ENCODE peak calls at places on chromosomes 16 and 17, in ten cellular contexts. W is IMR-90, R is A549, N is body of pancreas, T is lower leg skin, V is ovary, K is vagina, S is heart left ventricle, G is uterus, Q is stomach. H is an unnamed sample.

GRCh38 chr16:14399397-14400284 is 230.4 kb downstream of the PARN start:
- DNase-seq in V (no peak), N (peak), W (peak), R (peak), G (peak), T (peak), K (no peak), S (no peak), Q (no peak), H (no peak)

GRCh38 chr16:20243731-20244281 is 83.5 kb downstream of the GP2 start:
- DNase-seq in K (no peak), S (no peak), G (no peak), Q (no peak), V (no peak), R (no peak), W (no peak), N (no peak), T (no peak), H (no peak)

GRCh38 chr16:27253526-27253930 is 15.0 kb downstream of the NSMCE1 start:
- DNase-seq in Q (no peak), N (no peak), K (no peak), R (peak), G (no peak), T (no peak), V (no peak), S (no peak), W (peak), H (no peak)

GRCh38 chr17:4972322-4972721 is 4.7 kb upstream of the SPAG7 start:
- DNase-seq in G (no peak), R (no peak), W (no peak), N (no peak), V (no peak), Q (no peak), T (no peak), S (no peak), K (no peak), H (no peak)

GRCh38 chr17:12977008-12977751 is 40.6 kb downstream of the ELAC2 start:
- DNase-seq in N (no peak), K (no peak), T (no peak), S (no peak), G (no peak), W (peak), R (no peak), V (no peak), Q (no peak), H (no peak)

GRCh38 chr16:49620868-49621239 is 235.1 kb downstream of the ZNF423 start:
- DNase-seq in V (peak), K (no peak), Q (no peak), R (no peak), W (no peak), G (peak), S (no peak), N (no peak), T (no peak), H (no peak)

GRCh38 chr17:47891545-47892088 is 4.4 kb upstream of the SP2 start:
- DNase-seq in N (no peak), Q (no peak), T (no peak), G (no peak), S (no peak), K (no peak), W (no peak), V (no peak), R (no peak), H (no peak)

GRCh38 chr16:74500907-74501306 is 79.6 kb upstream of the CLEC18B start:
- DNase-seq in T (no peak), S (no peak), W (no peak), G (no peak), R (no peak), Q (no peak), V (no peak), K (no peak), N (no peak), H (no peak)

GRCh38 chr16:50781043-50781442 is 39.2 kb downstream of the CYLD start:
- DNase-seq in R (peak), S (no peak), Q (no peak), V (no peak), K (no peak), W (peak), G (no peak), N (no peak), T (no peak), H (no peak)

GRCh38 chr16:50037791-50038190 is 12.8 kb downstream of the CNEP1R1 start:
- DNase-seq in W (peak), T (no peak), S (no peak), K (no peak), V (no peak), N (no peak), R (no peak), G (no peak), Q (no peak), H (no peak)

GRCh38 chr16:66508261-66508913 is 41.5 kb downstream of the TK2 start:
- DNase-seq in K (no peak), R (peak), Q (peak), T (peak), N (peak), G (peak), V (no peak), W (no peak), S (no peak), H (no peak)

GRCh38 chr17:35467824-35468223 is 19.3 kb upstream of the SLFN13 start:
- DNase-seq in R (no peak), W (no peak), S (no peak), N (no peak), T (no peak), Q (no peak), V (no peak), K (no peak), G (no peak), H (no peak)

GRCh38 chr17:280216-280615 is 72.4 kb downstream of the RPH3AL start:
- DNase-seq in V (peak), R (no peak), G (peak), N (no peak), Q (peak), W (no peak), S (peak), K (no peak), T (peak), H (peak)

GRCh38 chr16:85083051-85083639 is 29.1 kb downstream of the CIBAR2 start:
- DNase-seq in W (peak), Q (no peak), G (no peak), R (no peak), N (no peak), T (no peak), S (no peak), K (no peak), V (no peak), H (no peak)

GRCh38 chr16:66741131-66741900 is 10.1 kb downstream of the DYNC1LI2 start:
- DNase-seq in R (peak), V (peak), Q (peak), N (peak), T (peak), W (peak), G (peak), K (no peak), S (peak), H (peak)

GRCh38 chr16:17696696-17697095 is 225.9 kb upstream of the XYLT1 start:
- DNase-seq in W (no peak), R (no peak), Q (no peak), N (no peak), K (no peak), G (no peak), T (no peak), S (no peak), V (no peak), H (no peak)

GRCh38 chr16:49884033-49884707 is 28.3 kb upstream of the ZNF423 start:
- DNase-seq in S (no peak), T (no peak), Q (no peak), R (no peak), W (no peak), G (no peak), K (no peak), N (peak), V (no peak), H (no peak)

GRCh38 chr16:20905576-20905975 is 5.0 kb downstream of the LYRM1 start:
- DNase-seq in Q (no peak), V (no peak), N (no peak), K (no peak), S (no peak), G (no peak), R (no peak), T (no peak), W (peak), H (no peak)

GRCh38 chr17:53924530-53925455 is 102.1 kb downstream of the KIF2B start:
- DNase-seq in R (peak), G (no peak), T (no peak), K (no peak), S (no peak), W (no peak), N (peak), Q (no peak), V (no peak), H (no peak)

GRCh38 chr16:79168321-79168720 is 432.2 kb downstream of the MAF start:
- DNase-seq in N (no peak), S (no peak), G (no peak), V (no peak), K (no peak), T (no peak), W (no peak), R (no peak), Q (no peak), H (no peak)

GRCh38 chr17:28953444-28954118 is 2.3 kb upstream of the PHF12 start:
- DNase-seq in V (peak), T (peak), R (peak), W (peak), S (peak), Q (peak), N (peak), G (peak), K (peak), H (no peak)

GRCh38 chr17:28951428-28951990 is at the start of gene PHF12:
- DNase-seq in R (peak), Q (peak), S (peak), V (peak), K (peak), W (peak), G (peak), N (peak), T (peak), H (peak)

GRCh38 chr17:28950017-28950751 is 1.1 kb downstream of the PHF12 start:
- DNase-seq in R (peak), S (peak), Q (peak), W (peak), V (peak), G (peak), T (peak), K (peak), N (peak), H (peak)

GRCh38 chr17:28950752-28951427 is 428 bp downstream of the PHF12 start:
- DNase-seq in W (no peak), K (no peak), N (no peak), T (peak), V (no peak), Q (no peak), S (peak), R (no peak), G (peak), H (no peak)

DNA sequence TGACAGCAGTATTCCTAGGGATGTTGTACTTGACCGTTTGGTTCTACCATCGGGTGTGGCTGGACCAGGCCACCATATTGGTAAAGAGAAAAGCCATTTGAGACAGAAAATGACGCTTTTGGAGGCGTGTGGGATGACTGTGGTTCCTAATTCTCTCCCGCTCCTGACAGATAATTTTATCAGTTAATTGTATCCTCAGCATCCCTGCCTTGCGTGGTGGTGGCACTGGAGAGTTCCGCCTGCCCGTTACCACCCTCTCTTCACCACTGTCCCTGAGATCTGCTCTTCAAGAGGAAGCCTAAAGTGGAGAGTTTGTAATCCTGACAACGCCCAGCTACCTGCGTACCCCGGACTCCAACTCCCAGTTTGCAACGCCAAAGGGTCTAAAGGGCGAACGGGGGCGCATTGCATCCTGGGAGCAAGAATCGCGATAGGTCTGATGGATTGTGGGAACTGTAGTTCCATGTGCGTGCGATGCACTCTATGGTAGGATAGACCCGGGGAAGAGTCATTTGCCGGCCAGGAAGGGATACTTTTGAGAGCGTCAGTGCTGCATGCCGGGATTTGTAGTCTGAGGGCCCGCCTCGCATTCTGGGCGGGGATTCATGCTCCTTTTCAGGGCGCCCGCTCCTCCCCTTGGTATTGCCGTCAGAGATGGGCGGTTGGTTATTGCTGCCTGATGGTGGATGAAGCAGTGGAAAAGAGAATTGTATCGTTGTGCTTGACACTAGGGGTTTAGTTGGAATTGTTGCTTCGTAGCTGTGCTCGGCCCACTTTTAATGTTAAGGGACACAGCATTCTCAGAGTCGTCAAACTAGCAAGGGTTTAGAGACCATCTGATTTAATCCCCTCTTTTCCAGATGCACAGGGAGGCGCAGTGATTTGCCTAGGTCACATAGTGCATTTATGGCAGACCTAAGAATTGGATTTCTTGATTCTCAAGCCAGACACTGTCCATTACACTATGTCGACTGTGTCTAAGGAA is 965 bp upstream of the PHF12 start:
- DNase-seq in R (peak), T (peak), V (peak), N (peak), S (peak), Q (peak), G (peak), W (peak), K (peak), H (peak)
- TF ChIP-seq POLR2A in R (peak), T (no peak), V (no peak), N (peak), S (peak), Q (peak), G (no peak), W (no peak), K (peak), H (peak)

GRCh38 chr17:76078859-76079576 is at the start of gene ZACN:
- DNase-seq in W (no peak), G (no peak), S (no peak), N (no peak), K (no peak), R (no peak), Q (no peak), V (no peak), T (no peak), H (no peak)

GRCh38 chr17:76081295-76082210 is 2.6 kb downstream of the ZACN start:
- DNase-seq in T (no peak), G (no peak), Q (no peak), W (no peak), S (peak), K (no peak), R (no peak), V (no peak), N (no peak), H (no peak)

GRCh38 chr17:76080934-76081287 is 1.9 kb downstream of the ZACN start:
- DNase-seq in W (no peak), V (no peak), R (no peak), K (no peak), N (no peak), Q (no peak), S (no peak), T (no peak), G (no peak), H (no peak)

GRCh38 chr17:76079577-76080206 is 710 bp downstream of the ZACN start:
- DNase-seq in T (no peak), K (no peak), G (no peak), R (no peak), W (no peak), Q (no peak), N (no peak), V (no peak), S (no peak), H (no peak)

GRCh38 chr17:76080207-76080933 is 1.4 kb downstream of the ZACN start:
- DNase-seq in T (no peak), S (no peak), Q (no peak), W (no peak), R (no peak), G (no peak), K (no peak), V (no peak), N (no peak), H (no peak)
- TF ChIP-seq POLR2A in T (no peak), S (no peak), Q (no peak), W (no peak), R (peak), G (no peak), K (no peak), V (no peak), N (no peak), H (no peak)

GRCh38 chr16:11232852-11233726 is 22.9 kb downstream of the SOCS1 start:
- DNase-seq in G (no peak), V (no peak), N (peak), Q (peak), S (peak), W (no peak), R (no peak), K (no peak), T (peak), H (peak)
- TF ChIP-seq POLR2A in G (no peak), V (no peak), N (no peak), Q (no peak), S (no peak), W (no peak), R (no peak), K (no peak), T (no peak), H (no peak)

DNA sequence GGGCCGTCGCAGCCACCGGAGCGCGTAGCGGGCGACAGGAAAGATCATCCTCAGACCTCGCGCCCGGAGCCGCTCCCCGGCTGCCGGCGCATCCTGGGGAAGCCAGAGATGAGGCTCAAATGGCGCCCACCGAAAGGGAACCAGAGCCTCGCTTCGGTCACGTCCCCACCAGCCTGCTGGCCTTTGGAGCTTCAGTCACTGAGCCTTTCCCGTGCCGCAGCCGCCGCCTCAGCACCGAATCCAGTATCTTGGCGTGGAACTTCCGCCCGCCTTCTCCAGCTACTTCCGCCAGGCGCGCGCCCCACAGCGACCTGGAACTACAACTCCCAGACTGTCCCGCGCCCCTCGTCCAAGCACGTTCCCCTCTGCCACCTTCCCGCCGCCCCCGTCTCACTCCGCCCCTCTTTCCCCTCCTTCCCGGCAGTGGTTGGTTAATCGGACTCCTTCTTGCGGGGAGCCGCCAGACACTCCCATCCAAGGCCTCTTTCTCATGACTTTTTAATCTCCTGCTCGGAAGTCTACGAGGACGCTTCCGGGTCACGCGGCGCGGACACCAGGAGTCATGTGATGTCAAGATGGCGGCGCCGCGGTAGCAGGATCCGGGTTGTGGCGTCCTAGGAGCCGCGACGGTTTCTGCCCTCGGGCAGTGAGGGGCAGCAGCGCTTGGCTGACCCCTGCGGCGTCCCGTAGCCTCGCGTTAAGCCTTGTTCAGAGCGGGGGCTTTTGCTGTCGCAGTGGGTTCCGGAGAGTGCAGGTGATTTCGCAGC is at the start of the genes SMCR8 and TOP3A:
- DNase-seq in N (peak), T (peak), R (peak), V (peak), K (peak), G (peak), Q (peak), W (peak), S (peak), H (peak)
- TF ChIP-seq POLR2A in N (peak), T (no peak), R (peak), V (no peak), K (peak), G (peak), Q (no peak), W (peak), S (peak), H (no peak)

GRCh38 chr16:57067347-57067746 is 25.0 kb upstream of the CPNE2 start:
- DNase-seq in Q (no peak), V (no peak), S (no peak), W (no peak), T (no peak), N (no peak), K (no peak), R (no peak), G (no peak), H (no peak)
- TF ChIP-seq POLR2A in Q (no peak), V (no peak), S (no peak), W (no peak), T (no peak), N (no peak), K (no peak), R (no peak), G (no peak), H (no peak)

GRCh38 chr16:29663829-29664132 is 734 bp downstream of the SPN start:
- DNase-seq in S (no peak), R (no peak), G (no peak), N (no peak), V (no peak), K (no peak), Q (no peak), W (no peak), T (no peak), H (no peak)

GRCh38 chr16:29668267-29668666 is 5.2 kb downstream of the SPN start:
- DNase-seq in T (no peak), K (no peak), W (no peak), G (no peak), N (no peak), S (no peak), Q (no peak), V (no peak), R (no peak), H (no peak)

GRCh38 chr16:29665294-29666077 is 2.4 kb downstream of the SPN start:
- DNase-seq in S (no peak), G (no peak), R (no peak), V (no peak), W (no peak), N (no peak), K (no peak), T (no peak), Q (no peak), H (no peak)

GRCh38 chr16:29664133-29664912 is 1.3 kb downstream of the SPN start:
- DNase-seq in K (no peak), W (no peak), V (no peak), S (no peak), N (peak), Q (no peak), T (no peak), R (no peak), G (no peak), H (peak)

DNA sequence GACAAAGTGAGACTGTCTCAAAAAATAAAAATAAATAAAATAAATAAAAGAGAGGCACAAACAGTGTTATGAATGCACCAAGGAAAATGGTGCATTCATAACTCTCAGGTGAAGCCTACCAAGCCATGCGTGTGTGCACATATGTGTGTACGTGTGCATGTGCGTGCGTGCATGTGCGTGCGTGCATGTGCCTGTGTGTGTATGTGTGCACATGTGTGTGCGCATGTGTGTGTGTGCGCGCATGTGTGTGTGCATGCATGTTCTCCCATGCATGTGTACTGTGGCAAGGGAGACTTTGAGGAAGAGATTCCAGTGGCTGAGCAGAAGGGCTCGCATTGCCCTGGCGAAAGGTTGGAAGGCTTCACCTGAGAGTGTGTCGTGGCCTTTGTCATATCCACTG is 4.7 kb downstream of the SPN start:
- DNase-seq in G (no peak), T (no peak), S (no peak), K (no peak), W (no peak), N (no peak), Q (no peak), R (no peak), V (no peak), H (no peak)
- TF ChIP-seq POLR2A in G (no peak), T (no peak), S (no peak), K (no peak), W (no peak), N (no peak), Q (no peak), R (no peak), V (no peak), H (no peak)